ENCODE peak calls at places on chromosomes 4 and X, in eight cellular contexts. One of them, this sample, is unnamed.

GRCh38 chr4:168923526-168924194 is 86.4 kb downstream of the CBR4 start:
- DNase-seq in fibroblast of lung: peak; percentile 88
- DNase-seq in lower leg skin: peak; percentile 41
- DNase-seq in RWPE1: peak; percentile 70
- DNase-seq in cardiac fibroblast: peak; percentile 89
- DNase-seq in body of pancreas: peak; percentile 69
- DNase-seq in lung: peak; percentile 54
- DNase-seq in GM10248: peak; percentile 59
- DNase-seq in this sample: no peak

GRCh38 chrX:38968344-38968743 is 167.1 kb downstream of the MID1IP1 start:
- DNase-seq in fibroblast of lung: peak; percentile 39
- DNase-seq in lower leg skin: no peak
- DNase-seq in RWPE1: no peak
- DNase-seq in cardiac fibroblast: no peak
- DNase-seq in body of pancreas: no peak
- DNase-seq in lung: no peak
- DNase-seq in GM10248: no peak
- DNase-seq in this sample: no peak

GRCh38 chr4:27289704-27290103 is 429.1 kb downstream of the STIM2 start:
- DNase-seq in fibroblast of lung: no peak
- DNase-seq in lower leg skin: no peak
- DNase-seq in RWPE1: no peak
- DNase-seq in cardiac fibroblast: no peak
- DNase-seq in body of pancreas: no peak
- DNase-seq in lung: no peak
- DNase-seq in GM10248: no peak
- DNase-seq in this sample: no peak

GRCh38 chr4:143335979-143336827 is 473 bp upstream of the GAB1 start:
- DNase-seq in fibroblast of lung: peak; percentile 94
- DNase-seq in lower leg skin: peak; percentile 82
- DNase-seq in RWPE1: peak; percentile 72
- DNase-seq in cardiac fibroblast: peak; percentile 88
- DNase-seq in body of pancreas: peak; percentile 87
- DNase-seq in lung: peak; percentile 86
- DNase-seq in GM10248: peak; percentile 64
- DNase-seq in this sample: peak; percentile 95

GRCh38 chr4:37685211-37685725 is 908 bp downstream of the RELL1 start:
- DNase-seq in fibroblast of lung: peak; percentile 85
- DNase-seq in lower leg skin: no peak
- DNase-seq in RWPE1: no peak
- DNase-seq in cardiac fibroblast: peak; percentile 67
- DNase-seq in body of pancreas: peak; percentile 16
- DNase-seq in lung: no peak
- DNase-seq in GM10248: no peak
- DNase-seq in this sample: no peak

GRCh38 chr4:135267148-135267878 is 1065.7 kb upstream of the PABPC4L start:
- DNase-seq in fibroblast of lung: no peak
- DNase-seq in lower leg skin: no peak
- DNase-seq in RWPE1: no peak
- DNase-seq in cardiac fibroblast: no peak
- DNase-seq in body of pancreas: no peak
- DNase-seq in lung: no peak
- DNase-seq in GM10248: no peak
- DNase-seq in this sample: no peak

GRCh38 chr4:76641351-76641750 is 206.3 kb downstream of the SHROOM3 start:
- DNase-seq in fibroblast of lung: no peak
- DNase-seq in lower leg skin: no peak
- DNase-seq in RWPE1: no peak
- DNase-seq in cardiac fibroblast: no peak
- DNase-seq in body of pancreas: no peak
- DNase-seq in lung: no peak
- DNase-seq in GM10248: no peak
- DNase-seq in this sample: no peak

GRCh38 chr4:157576671-157577070 is 356.1 kb downstream of the GRIA2 start:
- DNase-seq in fibroblast of lung: no peak
- DNase-seq in lower leg skin: no peak
- DNase-seq in RWPE1: no peak
- DNase-seq in cardiac fibroblast: no peak
- DNase-seq in body of pancreas: no peak
- DNase-seq in lung: no peak
- DNase-seq in GM10248: no peak
- DNase-seq in this sample: no peak

GRCh38 chr4:29983890-29984289 is 736.3 kb upstream of the PCDH7 start:
- DNase-seq in fibroblast of lung: no peak
- DNase-seq in lower leg skin: no peak
- DNase-seq in RWPE1: no peak
- DNase-seq in cardiac fibroblast: no peak
- DNase-seq in body of pancreas: no peak
- DNase-seq in lung: no peak
- DNase-seq in GM10248: no peak
- DNase-seq in this sample: no peak

GRCh38 chrX:40964633-40965586 is 120.3 kb upstream of the USP9X start:
- DNase-seq in fibroblast of lung: no peak
- DNase-seq in lower leg skin: no peak
- DNase-seq in RWPE1: peak; percentile 11
- DNase-seq in cardiac fibroblast: no peak
- DNase-seq in body of pancreas: no peak
- DNase-seq in lung: no peak
- DNase-seq in GM10248: no peak
- DNase-seq in this sample: no peak

GRCh38 chrX:1657367-1658082 is 42.7 kb downstream of the ASMT start:
- DNase-seq in fibroblast of lung: no peak
- DNase-seq in lower leg skin: no peak
- DNase-seq in RWPE1: peak; percentile 8
- DNase-seq in cardiac fibroblast: peak; percentile 50
- DNase-seq in body of pancreas: no peak
- DNase-seq in lung: no peak
- DNase-seq in GM10248: peak; percentile 65
- DNase-seq in this sample: no peak

DNA sequence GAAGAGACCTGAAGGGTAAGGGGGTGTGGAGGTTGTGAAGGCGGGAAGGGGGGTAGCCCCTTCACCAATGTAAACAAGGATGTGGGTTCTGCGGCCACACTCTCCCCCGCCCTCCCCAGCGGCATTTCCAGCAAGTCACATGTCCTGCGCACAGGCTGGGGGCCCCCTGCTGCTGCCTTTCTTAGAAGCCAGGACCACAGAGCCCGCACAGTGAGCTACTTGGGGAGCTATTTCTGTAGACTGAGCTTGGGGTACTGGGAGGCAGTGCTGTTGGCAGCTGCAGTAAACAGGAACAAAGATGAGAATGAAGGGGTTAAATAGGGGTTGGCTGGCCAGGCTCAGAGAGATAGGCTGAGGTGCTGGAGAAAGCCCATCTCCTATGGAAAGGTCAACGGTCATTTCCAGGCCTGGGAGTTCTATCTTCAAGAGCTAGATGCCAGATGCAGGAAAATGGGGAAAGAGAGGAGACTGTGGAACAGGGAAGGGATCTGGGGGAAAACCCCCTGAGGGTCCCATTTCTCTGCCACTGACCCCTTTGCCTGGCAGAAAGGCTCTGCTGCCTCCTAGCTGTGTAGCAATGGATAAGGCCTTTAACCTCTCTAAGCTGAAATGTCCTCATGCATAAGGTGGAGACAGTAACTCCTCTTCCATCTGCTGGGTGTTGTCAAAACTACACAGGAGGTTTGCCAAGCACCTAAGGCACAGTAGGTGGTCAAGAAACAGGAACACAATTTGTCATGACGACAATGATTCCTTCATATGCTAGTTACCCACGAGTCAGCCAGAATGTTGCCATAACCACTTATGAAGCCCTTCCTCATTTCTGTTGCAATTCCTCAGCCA is 18.5 kb upstream of the PIM2 start:
- DNase-seq in fibroblast of lung: no peak
- DNase-seq in lower leg skin: peak; percentile 20
- DNase-seq in RWPE1: no peak
- DNase-seq in cardiac fibroblast: peak; percentile 18
- DNase-seq in body of pancreas: peak; percentile 29
- DNase-seq in lung: peak; percentile 68
- DNase-seq in GM10248: peak; percentile 70
- DNase-seq in this sample: no peak
- TF ChIP-seq CTCF in fibroblast of lung: peak; percentile 20
- TF ChIP-seq CTCF in lower leg skin: no peak
- TF ChIP-seq CTCF in RWPE1: no peak
- TF ChIP-seq CTCF in cardiac fibroblast: no peak
- TF ChIP-seq CTCF in body of pancreas: no peak
- TF ChIP-seq CTCF in lung: peak; percentile 9
- TF ChIP-seq CTCF in GM10248: peak; percentile 28
- TF ChIP-seq CTCF in this sample: no peak

GRCh38 chrX:71653344-71653743 is 14.0 kb upstream of the LOC101059915 start:
- DNase-seq in fibroblast of lung: no peak
- DNase-seq in lower leg skin: no peak
- DNase-seq in RWPE1: no peak
- DNase-seq in cardiac fibroblast: no peak
- DNase-seq in body of pancreas: no peak
- DNase-seq in lung: no peak
- DNase-seq in GM10248: no peak
- DNase-seq in this sample: no peak

GRCh38 chrX:71652405-71652804 is 14.9 kb upstream of the LOC101059915 start:
- DNase-seq in fibroblast of lung: peak; percentile 57
- DNase-seq in lower leg skin: no peak
- DNase-seq in RWPE1: peak; percentile 13
- DNase-seq in cardiac fibroblast: peak; percentile 67
- DNase-seq in body of pancreas: peak; percentile 51
- DNase-seq in lung: peak; percentile 45
- DNase-seq in GM10248: no peak
- DNase-seq in this sample: no peak

DNA sequence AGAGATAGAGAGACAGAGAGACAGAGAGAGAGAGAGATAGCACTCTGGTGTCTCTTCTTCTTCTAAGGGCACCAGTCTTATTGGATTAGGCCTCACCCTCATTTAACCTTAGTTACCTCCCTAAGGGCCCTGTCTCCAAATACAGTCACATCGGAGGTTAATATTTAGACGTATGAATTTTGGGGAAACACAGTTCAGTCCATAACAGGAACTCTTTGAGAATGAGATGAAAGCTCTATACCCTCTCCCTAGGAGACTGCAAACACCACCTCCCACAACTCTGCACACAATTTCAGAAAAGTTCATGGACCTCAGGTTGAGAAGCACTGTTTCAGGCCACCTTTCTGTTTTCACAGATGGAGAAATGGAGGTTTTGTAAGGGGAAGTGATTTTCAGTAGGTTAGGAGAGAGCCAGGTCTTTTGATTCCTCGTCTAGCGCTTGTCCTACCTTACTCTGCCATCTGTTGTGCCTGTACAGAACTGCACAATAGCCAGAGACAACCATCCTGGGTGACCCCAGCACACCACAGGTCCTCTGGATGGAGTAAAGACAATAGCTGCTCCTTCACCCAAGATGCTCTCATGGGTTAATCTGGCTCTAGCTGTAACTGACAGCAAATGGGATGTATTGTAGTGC is 16.9 kb upstream of the LOC101059915 start:
- DNase-seq in fibroblast of lung: no peak
- DNase-seq in lower leg skin: no peak
- DNase-seq in RWPE1: no peak
- DNase-seq in cardiac fibroblast: peak; percentile 3
- DNase-seq in body of pancreas: no peak
- DNase-seq in lung: no peak
- DNase-seq in GM10248: no peak
- DNase-seq in this sample: no peak
- TF ChIP-seq CTCF in fibroblast of lung: no peak
- TF ChIP-seq CTCF in lower leg skin: no peak
- TF ChIP-seq CTCF in RWPE1: no peak
- TF ChIP-seq CTCF in cardiac fibroblast: no peak
- TF ChIP-seq CTCF in body of pancreas: no peak
- TF ChIP-seq CTCF in lung: no peak
- TF ChIP-seq CTCF in GM10248: peak; percentile 58
- TF ChIP-seq CTCF in this sample: no peak

DNA sequence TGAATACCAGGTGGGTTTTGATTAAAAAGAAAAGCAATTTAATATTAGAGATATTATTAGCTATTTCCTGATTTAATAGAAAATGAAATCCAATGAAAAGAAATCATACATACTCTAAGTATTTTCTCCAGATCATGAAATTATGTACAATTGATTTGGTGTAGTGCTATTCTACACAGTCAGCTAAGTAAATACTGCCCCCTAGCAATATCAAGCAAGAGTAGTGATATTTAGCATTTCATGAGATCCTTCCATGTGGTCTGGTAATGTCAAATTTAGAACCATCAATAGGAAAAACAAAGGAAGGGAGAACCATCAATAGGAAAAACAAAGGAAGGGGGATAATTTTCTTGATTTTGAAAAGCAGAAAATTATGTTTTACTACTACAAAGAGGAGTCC is 114.6 kb downstream of the TBCK start:
- DNase-seq in fibroblast of lung: peak; percentile 53
- DNase-seq in lower leg skin: no peak
- DNase-seq in RWPE1: peak; percentile 4
- DNase-seq in cardiac fibroblast: peak; percentile 36
- DNase-seq in body of pancreas: no peak
- DNase-seq in lung: no peak
- DNase-seq in GM10248: no peak
- DNase-seq in this sample: no peak
- TF ChIP-seq CTCF in fibroblast of lung: peak; percentile 66
- TF ChIP-seq CTCF in lower leg skin: no peak
- TF ChIP-seq CTCF in RWPE1: peak; percentile 58
- TF ChIP-seq CTCF in cardiac fibroblast: peak; percentile 45
- TF ChIP-seq CTCF in body of pancreas: peak; percentile 23
- TF ChIP-seq CTCF in lung: no peak
- TF ChIP-seq CTCF in GM10248: peak; percentile 36
- TF ChIP-seq CTCF in this sample: peak; percentile 72

GRCh38 chr4:6474053-6474568 is 1.7 kb upstream of the PPP2R2C start:
- DNase-seq in fibroblast of lung: no peak
- DNase-seq in lower leg skin: peak; percentile 12
- DNase-seq in RWPE1: no peak
- DNase-seq in cardiac fibroblast: peak; percentile 19
- DNase-seq in body of pancreas: no peak
- DNase-seq in lung: no peak
- DNase-seq in GM10248: no peak
- DNase-seq in this sample: peak; percentile 76
- TF ChIP-seq CTCF in fibroblast of lung: no peak
- TF ChIP-seq CTCF in lower leg skin: no peak
- TF ChIP-seq CTCF in RWPE1: no peak
- TF ChIP-seq CTCF in cardiac fibroblast: peak; percentile 28
- TF ChIP-seq CTCF in body of pancreas: no peak
- TF ChIP-seq CTCF in lung: no peak
- TF ChIP-seq CTCF in GM10248: no peak
- TF ChIP-seq CTCF in this sample: peak; percentile 24

This sample was measured in osteocyte.